ENCODE peak calls at places on chromosomes 11 and 22, in six cellular contexts. One of them, this sample, is unnamed.

GRCh38 chr11:108620958-108621772 is 27.6 kb upstream of the EXPH5 start:
- DNase-seq in colonic mucosa: no peak
- DNase-seq in lower lobe of right lung: no peak
- DNase-seq in psoas muscle: no peak
- DNase-seq in tibial nerve: no peak
- DNase-seq in tibial artery: no peak
- DNase-seq in this sample: peak; percentile 34

GRCh38 chr11:65643971-65644370 is 6.1 kb downstream of the SIPA1 start:
- DNase-seq in psoas muscle: no peak
- DNase-seq in tibial artery: no peak
- DNase-seq in tibial nerve: no peak
- DNase-seq in colonic mucosa: no peak
- DNase-seq in lower lobe of right lung: no peak
- DNase-seq in this sample: peak; percentile 6

GRCh38 chr22:37089451-37089850 is 20.1 kb downstream of the TMPRSS6 start:
- DNase-seq in psoas muscle: no peak
- DNase-seq in lower lobe of right lung: peak; percentile 58
- DNase-seq in colonic mucosa: no peak
- DNase-seq in tibial nerve: no peak
- DNase-seq in tibial artery: no peak
- DNase-seq in this sample: no peak

GRCh38 chr11:15199693-15200092 is 85.0 kb downstream of the INSC start:
- DNase-seq in lower lobe of right lung: no peak
- DNase-seq in colonic mucosa: no peak
- DNase-seq in tibial nerve: no peak
- DNase-seq in tibial artery: peak; percentile 32
- DNase-seq in psoas muscle: peak; percentile 60
- DNase-seq in this sample: peak; percentile 68

GRCh38 chr22:43587574-43587973 is 175.8 kb downstream of the MPPED1 start:
- DNase-seq in tibial nerve: no peak
- DNase-seq in lower lobe of right lung: no peak
- DNase-seq in tibial artery: no peak
- DNase-seq in psoas muscle: no peak
- DNase-seq in colonic mucosa: no peak
- DNase-seq in this sample: peak; percentile 35

GRCh38 chr11:66950113-66950535 is 8.1 kb downstream of the PC start:
- DNase-seq in tibial artery: no peak
- DNase-seq in colonic mucosa: peak; percentile 52
- DNase-seq in tibial nerve: no peak
- DNase-seq in psoas muscle: peak; percentile 54
- DNase-seq in lower lobe of right lung: no peak
- DNase-seq in this sample: peak; percentile 75

GRCh38 chr22:40385041-40385782 is 14.8 kb downstream of the SGSM3 start:
- DNase-seq in colonic mucosa: no peak
- DNase-seq in psoas muscle: no peak
- DNase-seq in tibial artery: no peak
- DNase-seq in tibial nerve: no peak
- DNase-seq in lower lobe of right lung: no peak
- DNase-seq in this sample: no peak

GRCh38 chr22:25900880-25901279 is 158.9 kb downstream of the MYO18B start:
- DNase-seq in tibial artery: no peak
- DNase-seq in psoas muscle: peak; percentile 39
- DNase-seq in tibial nerve: no peak
- DNase-seq in colonic mucosa: no peak
- DNase-seq in lower lobe of right lung: no peak
- DNase-seq in this sample: no peak

GRCh38 chr11:73978576-73979086 is 4.0 kb downstream of the UCP2 start:
- DNase-seq in psoas muscle: no peak
- DNase-seq in colonic mucosa: no peak
- DNase-seq in tibial artery: no peak
- DNase-seq in tibial nerve: no peak
- DNase-seq in lower lobe of right lung: no peak
- DNase-seq in this sample: peak; percentile 23

GRCh38 chr11:18632841-18633240 is 1.3 kb downstream of the SPTY2D1 start:
- DNase-seq in lower lobe of right lung: no peak
- DNase-seq in colonic mucosa: no peak
- DNase-seq in psoas muscle: no peak
- DNase-seq in tibial nerve: no peak
- DNase-seq in tibial artery: no peak
- DNase-seq in this sample: no peak

GRCh38 chr11:130865091-130865771 is 51.0 kb downstream of the SNX19 start:
- DNase-seq in tibial artery: peak; percentile 41
- DNase-seq in psoas muscle: peak; percentile 36
- DNase-seq in tibial nerve: no peak
- DNase-seq in colonic mucosa: no peak
- DNase-seq in lower lobe of right lung: no peak
- DNase-seq in this sample: no peak

GRCh38 chr22:43151251-43152000 is at the start of gene TSPO:
- DNase-seq in lower lobe of right lung: peak; percentile 88
- DNase-seq in tibial artery: peak; percentile 80
- DNase-seq in colonic mucosa: peak; percentile 86
- DNase-seq in psoas muscle: peak; percentile 85
- DNase-seq in tibial nerve: peak; percentile 63
- DNase-seq in this sample: peak; percentile 37

GRCh38 chr11:19426719-19427066 is 185.9 kb upstream of the E2F8 start:
- DNase-seq in lower lobe of right lung: no peak
- DNase-seq in psoas muscle: no peak
- DNase-seq in colonic mucosa: no peak
- DNase-seq in tibial artery: no peak
- DNase-seq in tibial nerve: no peak
- DNase-seq in this sample: no peak

GRCh38 chr11:116532066-116532465 is 240.7 kb downstream of the BUD13 start:
- DNase-seq in colonic mucosa: no peak
- DNase-seq in tibial nerve: no peak
- DNase-seq in tibial artery: no peak
- DNase-seq in psoas muscle: no peak
- DNase-seq in lower lobe of right lung: no peak
- DNase-seq in this sample: no peak

GRCh38 chr11:116535120-116535519 is 237.7 kb downstream of the BUD13 start:
- DNase-seq in lower lobe of right lung: no peak
- DNase-seq in colonic mucosa: no peak
- DNase-seq in tibial nerve: no peak
- DNase-seq in psoas muscle: no peak
- DNase-seq in tibial artery: no peak
- DNase-seq in this sample: no peak

GRCh38 chr11:116534270-116534975 is 238.4 kb downstream of the BUD13 start:
- DNase-seq in psoas muscle: no peak
- DNase-seq in tibial nerve: no peak
- DNase-seq in tibial artery: peak; percentile 15
- DNase-seq in colonic mucosa: no peak
- DNase-seq in lower lobe of right lung: no peak
- DNase-seq in this sample: no peak

GRCh38 chr11:116530705-116531104 is 242.1 kb downstream of the BUD13 start:
- DNase-seq in psoas muscle: no peak
- DNase-seq in tibial artery: no peak
- DNase-seq in tibial nerve: no peak
- DNase-seq in colonic mucosa: no peak
- DNase-seq in lower lobe of right lung: no peak
- DNase-seq in this sample: no peak

DNA sequence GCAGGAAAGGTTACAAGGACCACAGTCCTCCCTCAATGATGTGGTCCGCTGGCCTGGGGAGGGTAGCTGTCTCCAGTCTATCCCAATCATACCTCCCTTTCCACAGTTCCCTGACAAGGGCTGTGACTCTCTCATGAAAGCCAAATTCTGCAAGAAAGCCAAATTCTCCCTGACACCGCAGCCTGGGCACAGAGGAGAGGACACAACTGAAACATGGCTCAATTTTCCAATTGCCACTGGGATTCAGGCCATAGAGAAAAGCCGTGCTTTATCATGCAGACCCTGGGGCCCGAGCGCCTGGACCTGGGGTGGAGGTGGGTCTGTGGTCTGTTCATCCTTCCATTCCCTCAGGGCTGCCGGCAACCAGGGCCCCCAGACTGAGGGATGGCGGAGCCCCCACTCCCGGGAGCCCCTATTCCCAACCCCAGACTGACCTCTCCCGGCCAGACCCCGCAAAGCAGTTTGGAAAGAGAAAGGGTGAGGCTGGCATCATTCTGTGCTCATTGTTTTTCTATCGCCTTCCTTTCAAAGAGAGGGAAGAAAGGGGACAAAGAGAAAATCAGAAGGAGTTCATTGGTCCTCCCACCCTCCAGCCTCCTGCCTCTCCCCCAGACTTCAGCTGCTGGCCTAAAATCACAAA is 239.5 kb downstream of the BUD13 start:
- DNase-seq in psoas muscle: no peak
- DNase-seq in lower lobe of right lung: no peak
- DNase-seq in tibial nerve: no peak
- DNase-seq in colonic mucosa: no peak
- DNase-seq in tibial artery: no peak
- DNase-seq in this sample: no peak
- H3K27ac ChIP-seq in psoas muscle: no peak overlapping the region
- H3K27ac ChIP-seq in lower lobe of right lung: no peak overlapping the region
- H3K27ac ChIP-seq in tibial nerve: no peak overlapping the region
- H3K27ac ChIP-seq in colonic mucosa: no peak overlapping the region
- H3K27ac ChIP-seq in tibial artery: no peak overlapping the region
- H3K27ac ChIP-seq in this sample: no peak overlapping the region

GRCh38 chr11:2810401-2811205 is 75.0 kb downstream of the CDKN1C start:
- DNase-seq in tibial artery: no peak
- DNase-seq in colonic mucosa: no peak
- DNase-seq in lower lobe of right lung: peak; percentile 25
- DNase-seq in tibial nerve: no peak
- DNase-seq in psoas muscle: peak; percentile 9
- DNase-seq in this sample: no peak

GRCh38 chr11:2813968-2814367 is 71.6 kb downstream of the CDKN1C start:
- DNase-seq in psoas muscle: no peak
- DNase-seq in tibial nerve: no peak
- DNase-seq in lower lobe of right lung: no peak
- DNase-seq in colonic mucosa: no peak
- DNase-seq in tibial artery: no peak
- DNase-seq in this sample: no peak

GRCh38 chr11:2811206-2812091 is 74.1 kb downstream of the CDKN1C start:
- DNase-seq in tibial nerve: no peak
- DNase-seq in colonic mucosa: no peak
- DNase-seq in tibial artery: no peak
- DNase-seq in psoas muscle: peak; percentile 23
- DNase-seq in lower lobe of right lung: peak; percentile 46
- DNase-seq in this sample: no peak

GRCh38 chr11:2813141-2813908 is 72.2 kb downstream of the CDKN1C start:
- DNase-seq in colonic mucosa: no peak
- DNase-seq in psoas muscle: peak; percentile 13
- DNase-seq in tibial nerve: no peak
- DNase-seq in tibial artery: no peak
- DNase-seq in lower lobe of right lung: peak; percentile 30
- DNase-seq in this sample: peak; percentile 82

DNA sequence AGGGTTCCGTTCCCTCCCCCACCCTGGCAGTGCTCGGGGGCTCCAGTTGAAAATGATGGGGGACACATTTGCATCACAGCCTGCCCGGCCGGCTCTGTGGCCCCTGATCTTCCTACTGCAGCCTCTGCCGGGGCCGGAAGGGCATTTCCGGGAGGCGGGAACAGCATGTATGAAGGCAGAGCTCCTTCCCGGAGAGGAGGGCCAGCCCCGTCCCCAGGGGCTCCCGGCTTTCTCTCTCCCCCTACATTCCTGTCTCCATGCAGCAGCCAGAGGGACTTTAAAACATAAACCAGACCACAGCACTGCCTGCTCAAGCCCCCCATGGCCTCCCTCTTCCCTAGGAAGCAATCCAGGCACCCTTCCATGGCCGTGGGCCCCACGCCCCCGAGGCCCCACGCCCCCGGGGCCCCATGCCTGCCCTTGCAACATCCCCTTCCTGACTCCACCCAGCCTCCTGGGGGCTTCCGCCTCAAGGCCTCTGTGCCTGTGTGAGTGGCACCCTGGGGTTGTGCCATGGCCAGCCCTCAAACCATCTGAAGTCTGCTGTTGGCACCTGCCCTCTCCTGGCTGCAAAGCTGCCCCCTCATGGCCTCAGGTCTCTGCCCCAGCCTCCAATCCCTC is 73.1 kb downstream of the CDKN1C start:
- DNase-seq in tibial nerve: no peak
- DNase-seq in colonic mucosa: no peak
- DNase-seq in psoas muscle: peak; percentile 73
- DNase-seq in tibial artery: no peak
- DNase-seq in lower lobe of right lung: peak; percentile 60
- DNase-seq in this sample: no peak
- H3K4me3 ChIP-seq in tibial nerve: no peak overlapping the region
- H3K4me3 ChIP-seq in colonic mucosa: no peak overlapping the region
- H3K4me3 ChIP-seq in psoas muscle: peak overlapping the region; percentile 41
- H3K4me3 ChIP-seq in tibial artery: peak overlapping the region; percentile 11
- H3K4me3 ChIP-seq in lower lobe of right lung: peak overlapping the region; percentile 40
- H3K4me3 ChIP-seq in this sample: no peak overlapping the region

GRCh38 chr11:70112017-70112434 is 33.9 kb downstream of the ANO1 start:
- DNase-seq in psoas muscle: no peak
- DNase-seq in colonic mucosa: no peak
- DNase-seq in tibial nerve: no peak
- DNase-seq in lower lobe of right lung: no peak
- DNase-seq in tibial artery: no peak
- DNase-seq in this sample: no peak
- H3K27ac ChIP-seq in psoas muscle: peak overlapping the region; percentile 84
- H3K27ac ChIP-seq in colonic mucosa: no peak overlapping the region
- H3K27ac ChIP-seq in tibial nerve: no peak overlapping the region
- H3K27ac ChIP-seq in lower lobe of right lung: no peak overlapping the region
- H3K27ac ChIP-seq in tibial artery: no peak overlapping the region
- H3K27ac ChIP-seq in this sample: no peak overlapping the region

GRCh38 chr11:122201126-122201525 is 85.1 kb upstream of the BLID start:
- DNase-seq in tibial artery: no peak
- DNase-seq in colonic mucosa: no peak
- DNase-seq in psoas muscle: no peak
- DNase-seq in lower lobe of right lung: no peak
- DNase-seq in tibial nerve: no peak
- DNase-seq in this sample: no peak

GRCh38 chr11:122202161-122202950 is 86.3 kb upstream of the BLID start:
- DNase-seq in tibial artery: no peak
- DNase-seq in psoas muscle: no peak
- DNase-seq in tibial nerve: no peak
- DNase-seq in lower lobe of right lung: no peak
- DNase-seq in colonic mucosa: peak; percentile 50
- DNase-seq in this sample: peak; percentile 95

GRCh38 chr11:122204206-122204605 is 88.2 kb upstream of the BLID start:
- DNase-seq in tibial nerve: no peak
- DNase-seq in tibial artery: no peak
- DNase-seq in lower lobe of right lung: no peak
- DNase-seq in colonic mucosa: no peak
- DNase-seq in psoas muscle: no peak
- DNase-seq in this sample: no peak

GRCh38 chr11:122205036-122205435 is 89.0 kb upstream of the BLID start:
- DNase-seq in lower lobe of right lung: no peak
- DNase-seq in tibial artery: no peak
- DNase-seq in colonic mucosa: no peak
- DNase-seq in psoas muscle: no peak
- DNase-seq in tibial nerve: no peak
- DNase-seq in this sample: no peak

GRCh38 chr11:122202951-122203456 is 87.0 kb upstream of the BLID start:
- DNase-seq in colonic mucosa: peak; percentile 51
- DNase-seq in lower lobe of right lung: peak; percentile 65
- DNase-seq in tibial artery: peak; percentile 63
- DNase-seq in tibial nerve: peak; percentile 77
- DNase-seq in psoas muscle: peak; percentile 70
- DNase-seq in this sample: peak; percentile 72
- H3K4me3 ChIP-seq in colonic mucosa: no peak overlapping the region
- H3K4me3 ChIP-seq in lower lobe of right lung: peak overlapping the region; percentile 41
- H3K4me3 ChIP-seq in tibial artery: peak overlapping the region; percentile 46
- H3K4me3 ChIP-seq in tibial nerve: peak overlapping the region; percentile 42
- H3K4me3 ChIP-seq in psoas muscle: peak overlapping the region; percentile 54
- H3K4me3 ChIP-seq in this sample: peak overlapping the region; percentile 60